ENCODE peak calls at places on chromosomes 11 and 22, in eight cellular contexts. P is mammary epithelial cell; K is upper lobe of right lung; Z is CD4-positive, CD25-positive, alpha-beta regulatory T cell; J is HL-60; T is uterus; R is heart left ventricle; L is testis. O is an unnamed sample.

GRCh38 chr11:36253238-36253637 is 36.0 kb downstream of the COMMD9 start:
- DNase-seq in P (no peak), K (no peak), Z (no peak), J (no peak), T (no peak), R (no peak), L (no peak), O (no peak)

GRCh38 chr11:105609341-105609781 is 512 bp upstream of the GRIA4 start:
- DNase-seq in P (peak), K (no peak), Z (peak), J (no peak), T (no peak), R (no peak), L (peak), O (no peak)

GRCh38 chr11:117426297-117426685 is 98.6 kb downstream of the CEP164 start:
- DNase-seq in P (peak), K (peak), Z (peak), J (no peak), T (peak), R (peak), L (peak), O (peak)

GRCh38 chr11:76663912-76664440 is 6.6 kb downstream of the LRRC32 start:
- DNase-seq in P (no peak), K (peak), Z (no peak), J (no peak), T (no peak), R (peak), L (no peak), O (peak)

GRCh38 chr11:77236901-77237300 is 64.6 kb downstream of the GDPD4 start:
- DNase-seq in P (no peak), K (no peak), Z (no peak), J (no peak), T (no peak), R (no peak), L (no peak), O (no peak)

GRCh38 chr11:2510626-2511402 is 66.0 kb downstream of the KCNQ1 start:
- DNase-seq in P (no peak), K (peak), Z (no peak), J (no peak), T (no peak), R (peak), L (no peak), O (no peak)

GRCh38 chr11:116887909-116888556 is 50.6 kb upstream of the APOA1 start:
- DNase-seq in P (no peak), K (no peak), Z (no peak), J (no peak), T (no peak), R (no peak), L (peak), O (no peak)

GRCh38 chr11:16262645-16262955 is 93.7 kb downstream of the SOX6 start:
- DNase-seq in P (no peak), K (no peak), Z (no peak), J (no peak), T (no peak), R (no peak), L (no peak), O (no peak)

GRCh38 chr11:8959546-8960166 is 4.6 kb downstream of the TMEM9B start:
- DNase-seq in P (peak), K (no peak), Z (peak), J (peak), T (peak), R (no peak), L (peak), O (peak)

GRCh38 chr11:130397780-130398179 is 30.6 kb downstream of the ADAMTS8 start:
- DNase-seq in P (no peak), K (no peak), Z (no peak), J (no peak), T (no peak), R (no peak), L (no peak), O (no peak)

GRCh38 chr11:11025087-11025486 is 167.2 kb upstream of the ZBED5 start:
- DNase-seq in P (peak), K (no peak), Z (no peak), J (no peak), T (no peak), R (no peak), L (no peak), O (no peak)

GRCh38 chr11:75536786-75537629 is 11.3 kb upstream of the GDPD5 start:
- DNase-seq in P (peak), K (no peak), Z (peak), J (peak), T (no peak), R (no peak), L (no peak), O (no peak)

GRCh38 chr11:64237484-64237951 is 3.1 kb downstream of the VEGFB start:
- DNase-seq in P (no peak), K (peak), Z (no peak), J (no peak), T (peak), R (no peak), L (no peak), O (peak)

GRCh38 chr11:105152556-105152955 is 13.0 kb upstream of the CARD18 start:
- DNase-seq in P (no peak), K (no peak), Z (no peak), J (no peak), T (no peak), R (no peak), L (no peak), O (no peak)

GRCh38 chr22:36767035-36767775 is 8.7 kb downstream of the IFT27 start:
- DNase-seq in P (no peak), K (peak), Z (no peak), J (no peak), T (no peak), R (no peak), L (no peak), O (no peak)

GRCh38 chr22:27111796-27112195 is 454.4 kb downstream of the MIAT start:
- DNase-seq in P (no peak), K (no peak), Z (no peak), J (no peak), T (no peak), R (no peak), L (no peak), O (no peak)

GRCh38 chr22:37017356-37017755 is 1.9 kb downstream of the TST start:
- DNase-seq in P (no peak), K (no peak), Z (no peak), J (no peak), T (no peak), R (peak), L (no peak), O (no peak)

GRCh38 chr11:46731545-46731944 is 12.5 kb downstream of the F2 start:
- DNase-seq in P (no peak), K (peak), Z (no peak), J (no peak), T (no peak), R (no peak), L (no peak), O (no peak)

GRCh38 chr11:45717526-45717925 is 52.1 kb upstream of the CHST1 start:
- DNase-seq in P (no peak), K (no peak), Z (no peak), J (no peak), T (no peak), R (no peak), L (no peak), O (no peak)

GRCh38 chr11:93468286-93468685 is 74.9 kb downstream of the SMCO4 start:
- DNase-seq in P (no peak), K (no peak), Z (no peak), J (no peak), T (no peak), R (no peak), L (no peak), O (no peak)

GRCh38 chr11:72040497-72041363 is 39.6 kb downstream of the NUMA1 start:
- DNase-seq in P (peak), K (peak), Z (peak), J (peak), T (peak), R (peak), L (peak), O (peak)

GRCh38 chr22:35882226-35883027 is 146.2 kb downstream of the RBFOX2 start:
- DNase-seq in P (no peak), K (no peak), Z (no peak), J (no peak), T (no peak), R (no peak), L (no peak), O (no peak)

GRCh38 chr11:39190751-39191150 is 2268.7 kb downstream of the LRRC4C start:
- DNase-seq in P (no peak), K (no peak), Z (no peak), J (no peak), T (no peak), R (no peak), L (no peak), O (no peak)

GRCh38 chr11:110989734-110990133 is 255.8 kb upstream of the POU2AF2 start:
- DNase-seq in P (peak), K (no peak), Z (no peak), J (peak), T (peak), R (no peak), L (no peak), O (no peak)

GRCh38 chr11:69468236-69468635 is 13.2 kb upstream of the LINC01488 start:
- DNase-seq in P (no peak), K (no peak), Z (no peak), J (no peak), T (no peak), R (no peak), L (no peak), O (no peak)

GRCh38 chr11:43835104-43835503 is 45.5 kb upstream of the ALKBH3 start:
- DNase-seq in P (no peak), K (no peak), Z (no peak), J (no peak), T (no peak), R (no peak), L (no peak), O (no peak)

GRCh38 chr11:57426754-57427691 is at the start of gene SLC43A3:
- DNase-seq in P (peak), K (peak), Z (peak), J (peak), T (peak), R (peak), L (peak), O (peak)

GRCh38 chr22:16783930-16784354 is 41.3 kb downstream of the XKR3 start:
- DNase-seq in P (no peak), K (no peak), Z (no peak), J (no peak), T (no peak), R (no peak), L (no peak), O (no peak)

GRCh38 chr11:119340335-119341221 is at the start of gene C1QTNF5:
- DNase-seq in P (no peak), K (peak), Z (no peak), J (no peak), T (peak), R (peak), L (peak), O (peak)
- H3K27ac ChIP-seq in P (no peak), K (peak), Z (no peak), J (no peak), T (peak), R (peak), L (peak), O (peak)

GRCh38 chr11:18617688-18618340 is 16.3 kb downstream of the SPTY2D1 start:
- DNase-seq in P (no peak), K (no peak), Z (peak), J (no peak), T (no peak), R (no peak), L (no peak), O (no peak)
- H3K27ac ChIP-seq in P (no peak), K (peak), Z (peak), J (peak), T (peak), R (peak), L (no peak), O (no peak)

GRCh38 chr11:121723261-121723741 is 270.5 kb upstream of the SORL1-AS1 start:
- DNase-seq in P (no peak), K (no peak), Z (no peak), J (no peak), T (peak), R (peak), L (peak), O (peak)
- H3K27ac ChIP-seq in P (no peak), K (no peak), Z (no peak), J (no peak), T (peak), R (peak), L (peak), O (peak)

DNA sequence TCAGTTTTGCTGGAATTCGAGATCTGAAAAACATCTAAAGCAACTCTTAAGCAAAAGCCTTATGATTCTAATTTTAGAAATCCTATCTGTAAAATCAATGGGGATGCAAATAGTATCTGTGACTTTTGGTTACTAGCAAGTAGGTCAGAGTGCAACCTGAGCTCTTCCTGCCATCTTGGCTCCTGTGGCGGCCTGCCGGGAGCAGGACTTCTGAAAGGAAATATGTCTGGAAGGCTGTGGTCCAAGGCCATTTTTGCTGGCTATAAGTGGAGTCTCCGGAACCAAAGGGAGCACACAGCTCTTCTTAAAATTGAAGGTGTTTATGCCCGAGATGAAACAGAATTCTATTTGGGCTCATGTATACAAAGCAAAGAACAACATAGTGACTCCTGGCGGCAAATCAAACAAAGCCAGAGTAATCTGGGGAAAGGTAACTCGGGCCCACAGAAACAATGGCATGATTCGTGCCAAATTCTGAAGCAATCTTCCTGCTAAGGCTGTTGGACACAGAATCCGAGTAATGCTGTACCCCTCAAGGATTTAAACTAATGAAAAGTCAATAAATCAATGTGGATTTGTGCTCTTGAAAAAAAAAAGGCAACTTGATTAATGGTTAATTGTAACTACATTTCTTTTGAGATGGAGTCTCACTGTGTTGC is 1.7 kb downstream of the SAMM50 start:
- DNase-seq in P (no peak), K (peak), Z (no peak), J (no peak), T (peak), R (no peak), L (no peak), O (no peak)
- H3K27ac ChIP-seq in P (no peak), K (no peak), Z (no peak), J (no peak), T (no peak), R (peak), L (no peak), O (no peak)

DNA sequence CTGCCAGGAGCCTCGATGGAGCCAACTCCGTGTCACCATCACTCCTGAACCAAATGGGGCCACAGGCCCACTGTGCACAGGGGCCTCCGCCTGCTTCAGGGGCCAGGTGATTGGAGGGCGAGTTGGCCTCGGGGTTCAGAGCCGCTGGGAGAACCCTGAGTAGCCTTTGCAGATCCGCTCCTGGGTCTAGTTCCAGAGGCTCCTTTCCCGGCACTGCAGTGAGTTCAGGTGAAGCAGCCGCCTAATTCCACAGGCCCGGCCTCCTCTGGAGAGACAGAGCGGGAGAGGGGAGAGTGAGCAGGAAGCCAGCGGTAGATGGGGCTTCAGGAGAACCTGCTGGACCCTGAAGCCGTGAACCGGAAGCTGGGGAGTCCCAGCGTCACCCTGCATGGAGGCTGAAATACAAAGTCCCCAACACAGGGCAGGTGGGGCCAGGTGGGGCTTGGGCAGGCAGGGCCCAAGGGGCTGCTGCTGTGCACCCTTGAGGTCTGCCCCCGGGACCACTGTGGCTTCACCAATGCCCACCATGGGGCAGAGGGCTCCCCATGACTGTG is 22.5 kb downstream of the DRD4 start:
- DNase-seq in P (no peak), K (no peak), Z (no peak), J (no peak), T (no peak), R (no peak), L (no peak), O (no peak)
- H3K27ac ChIP-seq in P (no peak), K (no peak), Z (no peak), J (no peak), T (no peak), R (no peak), L (no peak), O (no peak)

GRCh38 chr11:61350336-61350735 is 11.3 kb downstream of the CYB561A3 start:
- DNase-seq in P (no peak), K (no peak), Z (no peak), J (no peak), T (no peak), R (no peak), L (no peak), O (no peak)

GRCh38 chr11:61349189-61349751 is 12.4 kb downstream of the CYB561A3 start:
- DNase-seq in P (peak), K (no peak), Z (no peak), J (no peak), T (no peak), R (no peak), L (no peak), O (no peak)

GRCh38 chr11:61350803-61351202 is 10.9 kb downstream of the CYB561A3 start:
- DNase-seq in P (no peak), K (no peak), Z (no peak), J (no peak), T (no peak), R (no peak), L (no peak), O (no peak)

GRCh38 chr11:61347916-61348461 is 13.7 kb downstream of the CYB561A3 start:
- DNase-seq in P (no peak), K (peak), Z (no peak), J (peak), T (peak), R (no peak), L (no peak), O (no peak)

DNA sequence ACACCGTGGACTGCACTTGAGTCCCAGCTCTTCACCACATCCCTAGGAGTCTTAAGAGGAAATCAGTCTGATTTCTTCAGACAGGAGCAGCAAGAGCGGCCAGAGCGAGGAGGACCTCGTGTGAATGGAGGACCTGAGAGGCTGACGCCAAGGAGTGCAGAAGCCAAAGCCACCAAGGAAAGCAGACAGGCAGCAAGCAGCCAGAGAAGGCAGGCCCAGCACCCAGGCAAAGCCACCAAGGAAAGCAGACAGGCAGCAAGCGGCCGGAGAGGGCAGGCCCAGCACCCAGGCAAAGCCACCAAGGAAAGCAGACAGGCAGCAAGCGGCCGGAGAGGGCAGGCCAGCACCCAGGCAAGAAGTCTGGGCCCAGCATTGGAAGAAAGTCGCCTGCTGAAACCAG is 11.8 kb downstream of the CYB561A3 start:
- DNase-seq in P (no peak), K (no peak), Z (no peak), J (no peak), T (no peak), R (no peak), L (no peak), O (no peak)
- H3K27ac ChIP-seq in P (no peak), K (no peak), Z (no peak), J (no peak), T (no peak), R (no peak), L (no peak), O (no peak)

O was measured in ovary.